ENCODE peak calls at places on chromosome 12, in nine cellular contexts. I is fibroblast of lung; C is activated effector memory CD4-positive, alpha-beta T cell treated with anti-CD3 and anti-CD28 coated beads, Interleukin-2, amount 50 U/mL, for 16 hours; G is HTR-8/SVneo; J is T follicular helper cell; L is mammary epithelial cell; R is HS-5; F is activated CD4-positive, alpha-beta T cell treated with anti-CD3 and anti-CD28 coated beads for 24 hours; O is lung. E is an unnamed sample.

GRCh38 chr12:71504471-71504852 is 64.9 kb downstream of the LGR5 start:
- DNase-seq in I (no peak), C (no peak), L (no peak), J (no peak), O (no peak), G (no peak), R (no peak), F (no peak), E (no peak)

GRCh38 chr12:6957151-6957701 is 6.1 kb downstream of the PTPN6 start:
- DNase-seq in C (peak; percentile 67), O (no peak), R (no peak), F (no peak), G (no peak), L (no peak), I (no peak), J (no peak), E (peak; percentile 82)

GRCh38 chr12:6180300-6181051 is 19.7 kb upstream of the CD9 start:
- DNase-seq in O (peak; percentile 63), L (peak; percentile 51), R (peak; percentile 77), G (peak; percentile 80), C (no peak), J (no peak), I (peak; percentile 74), F (no peak), E (peak; percentile 88)

GRCh38 chr12:116434155-116435065 is 124.8 kb upstream of the MAP1LC3B2 start:
- DNase-seq in F (no peak), L (peak; percentile 81), R (peak; percentile 80), I (peak; percentile 88), C (no peak), O (peak; percentile 86), J (no peak), G (peak; percentile 87), E (no peak)

GRCh38 chr12:113591480-113591971 is 119.9 kb upstream of the LHX5 start:
- DNase-seq in C (no peak), L (no peak), G (no peak), F (no peak), O (no peak), R (no peak), I (no peak), J (no peak), E (peak; percentile 68)

GRCh38 chr12:103632554-103633216 is 45.6 kb downstream of the STAB2 start:
- DNase-seq in J (no peak), O (peak; percentile 38), G (peak; percentile 78), L (peak; percentile 70), F (peak; percentile 38), C (peak; percentile 75), I (no peak), R (no peak), E (peak; percentile 84)

GRCh38 chr12:56315256-56315625 is 547 bp downstream of the CNPY2 start:
- DNase-seq in C (no peak), O (no peak), R (no peak), I (peak; percentile 14), J (no peak), F (no peak), G (no peak), L (no peak), E (no peak)

GRCh38 chr12:117530796-117531195 is 169.4 kb upstream of the NOS1 start:
- DNase-seq in G (no peak), L (no peak), C (no peak), F (no peak), R (no peak), I (no peak), J (no peak), O (no peak), E (no peak)

GRCh38 chr12:66717049-66717448 is 38.2 kb upstream of the GRIP1 start:
- DNase-seq in R (no peak), G (no peak), F (no peak), J (no peak), O (no peak), L (no peak), I (no peak), C (no peak), E (no peak)

GRCh38 chr12:71216725-71217579 is 59.2 kb upstream of the TSPAN8 start:
- DNase-seq in G (peak; percentile 15), C (no peak), I (peak; percentile 10), F (no peak), J (no peak), R (peak; percentile 16), L (peak; percentile 42), O (no peak), E (no peak)